ENCODE peak calls at places on chromosome 21, in nine cellular contexts. One of them, this sample, is unnamed.

GRCh38 chr21:34890724-34891609 is 158.1 kb downstream of the RUNX1 start:
- DNase-seq in GM23248: peak; percentile 62
- DNase-seq in CD8-positive, alpha-beta memory T cell: no peak
- DNase-seq in tibial artery: peak; percentile 69
- DNase-seq in breast epithelium: no peak
- DNase-seq in trophoblast cell: peak; percentile 78
- DNase-seq in caudate nucleus: no peak
- DNase-seq in aorta: peak; percentile 80
- DNase-seq in HepG2: no peak
- DNase-seq in this sample: no peak

GRCh38 chr21:14918542-14918941 is 146.3 kb downstream of the NRIP1 start:
- DNase-seq in HepG2: no peak
- DNase-seq in trophoblast cell: peak; percentile 93
- DNase-seq in GM23248: peak; percentile 37
- DNase-seq in CD8-positive, alpha-beta memory T cell: no peak
- DNase-seq in aorta: no peak
- DNase-seq in breast epithelium: no peak
- DNase-seq in tibial artery: no peak
- DNase-seq in caudate nucleus: no peak
- DNase-seq in this sample: no peak

GRCh38 chr21:45318556-45319341 is 31.1 kb upstream of the POFUT2 start:
- DNase-seq in tibial artery: peak; percentile 97
- DNase-seq in CD8-positive, alpha-beta memory T cell: no peak
- DNase-seq in HepG2: peak; percentile 94
- DNase-seq in breast epithelium: no peak
- DNase-seq in caudate nucleus: no peak
- DNase-seq in GM23248: no peak
- DNase-seq in trophoblast cell: peak; percentile 33
- DNase-seq in aorta: peak; percentile 92
- DNase-seq in this sample: no peak

GRCh38 chr21:26739189-26739588 is 106.0 kb downstream of the ADAMTS1 start:
- DNase-seq in HepG2: no peak
- DNase-seq in caudate nucleus: no peak
- DNase-seq in CD8-positive, alpha-beta memory T cell: no peak
- DNase-seq in tibial artery: no peak
- DNase-seq in trophoblast cell: peak; percentile 81
- DNase-seq in breast epithelium: no peak
- DNase-seq in GM23248: peak; percentile 41
- DNase-seq in aorta: no peak
- DNase-seq in this sample: no peak

GRCh38 chr21:45970674-45971486 is 10.7 kb upstream of the COL6A1 start:
- DNase-seq in GM23248: peak; percentile 69
- DNase-seq in aorta: peak; percentile 92
- DNase-seq in CD8-positive, alpha-beta memory T cell: peak; percentile 38
- DNase-seq in trophoblast cell: peak; percentile 44
- DNase-seq in tibial artery: peak; percentile 78
- DNase-seq in breast epithelium: peak; percentile 54
- DNase-seq in HepG2: peak; percentile 33
- DNase-seq in caudate nucleus: peak; percentile 20
- DNase-seq in this sample: no peak

GRCh38 chr21:29148535-29148934 is 18.1 kb downstream of the MAP3K7CL start:
- DNase-seq in caudate nucleus: no peak
- DNase-seq in breast epithelium: no peak
- DNase-seq in tibial artery: no peak
- DNase-seq in GM23248: peak; percentile 87
- DNase-seq in aorta: no peak
- DNase-seq in CD8-positive, alpha-beta memory T cell: no peak
- DNase-seq in HepG2: no peak
- DNase-seq in trophoblast cell: no peak
- DNase-seq in this sample: no peak

GRCh38 chr21:30194701-30195299 is 21.1 kb downstream of the CLDN8 start:
- DNase-seq in breast epithelium: no peak
- DNase-seq in trophoblast cell: peak; percentile 75
- DNase-seq in HepG2: peak; percentile 10
- DNase-seq in CD8-positive, alpha-beta memory T cell: no peak
- DNase-seq in caudate nucleus: no peak
- DNase-seq in GM23248: peak; percentile 50
- DNase-seq in tibial artery: no peak
- DNase-seq in aorta: no peak
- DNase-seq in this sample: no peak

GRCh38 chr21:27648560-27648959 is 681.7 kb upstream of the ADAMTS5 start:
- DNase-seq in GM23248: peak; percentile 93
- DNase-seq in aorta: no peak
- DNase-seq in HepG2: no peak
- DNase-seq in trophoblast cell: no peak
- DNase-seq in CD8-positive, alpha-beta memory T cell: no peak
- DNase-seq in tibial artery: no peak
- DNase-seq in caudate nucleus: no peak
- DNase-seq in breast epithelium: no peak
- DNase-seq in this sample: no peak

GRCh38 chr21:29290245-29290644 is 8.5 kb upstream of the BACH1 start:
- DNase-seq in breast epithelium: no peak
- DNase-seq in tibial artery: no peak
- DNase-seq in caudate nucleus: no peak
- DNase-seq in CD8-positive, alpha-beta memory T cell: no peak
- DNase-seq in trophoblast cell: no peak
- DNase-seq in HepG2: no peak
- DNase-seq in GM23248: no peak
- DNase-seq in aorta: no peak
- DNase-seq in this sample: no peak

GRCh38 chr21:45845790-45846130 is 135.8 kb upstream of the COL6A1 start:
- DNase-seq in trophoblast cell: no peak
- DNase-seq in GM23248: no peak
- DNase-seq in HepG2: no peak
- DNase-seq in caudate nucleus: no peak
- DNase-seq in aorta: peak; percentile 20
- DNase-seq in tibial artery: no peak
- DNase-seq in CD8-positive, alpha-beta memory T cell: no peak
- DNase-seq in breast epithelium: no peak
- DNase-seq in this sample: no peak

GRCh38 chr21:33643658-33644311 is 1.5 kb downstream of the ITSN1 start:
- DNase-seq in caudate nucleus: no peak
- DNase-seq in tibial artery: no peak
- DNase-seq in CD8-positive, alpha-beta memory T cell: no peak
- DNase-seq in GM23248: peak; percentile 44
- DNase-seq in aorta: no peak
- DNase-seq in HepG2: peak; percentile 26
- DNase-seq in trophoblast cell: peak; percentile 84
- DNase-seq in breast epithelium: no peak
- DNase-seq in this sample: no peak

GRCh38 chr21:36319767-36320420 is at the start of gene MORC3:
- DNase-seq in breast epithelium: peak; percentile 98
- DNase-seq in tibial artery: peak; percentile 99
- DNase-seq in trophoblast cell: peak; percentile 100
- DNase-seq in aorta: peak; percentile 99
- DNase-seq in caudate nucleus: peak; percentile 99
- DNase-seq in CD8-positive, alpha-beta memory T cell: peak; percentile 98
- DNase-seq in HepG2: peak; percentile 97
- DNase-seq in GM23248: peak; percentile 99
- DNase-seq in this sample: peak; percentile 97

GRCh38 chr21:21196087-21196486 is 197.9 kb downstream of the NCAM2 start:
- DNase-seq in trophoblast cell: no peak
- DNase-seq in breast epithelium: no peak
- DNase-seq in tibial artery: no peak
- DNase-seq in caudate nucleus: no peak
- DNase-seq in HepG2: no peak
- DNase-seq in GM23248: no peak
- DNase-seq in CD8-positive, alpha-beta memory T cell: no peak
- DNase-seq in aorta: no peak
- DNase-seq in this sample: no peak

GRCh38 chr21:26972131-26972707 is 5.3 kb upstream of the ADAMTS5 start:
- DNase-seq in GM23248: no peak
- DNase-seq in caudate nucleus: no peak
- DNase-seq in trophoblast cell: no peak
- DNase-seq in aorta: no peak
- DNase-seq in HepG2: no peak
- DNase-seq in tibial artery: no peak
- DNase-seq in CD8-positive, alpha-beta memory T cell: no peak
- DNase-seq in breast epithelium: no peak
- DNase-seq in this sample: no peak

GRCh38 chr21:45364464-45365185 is 40.3 kb upstream of the COL18A1 start:
- DNase-seq in tibial artery: peak; percentile 81
- DNase-seq in GM23248: peak; percentile 70
- DNase-seq in trophoblast cell: no peak
- DNase-seq in caudate nucleus: no peak
- DNase-seq in CD8-positive, alpha-beta memory T cell: no peak
- DNase-seq in breast epithelium: no peak
- DNase-seq in aorta: no peak
- DNase-seq in HepG2: no peak
- DNase-seq in this sample: no peak

GRCh38 chr21:29133796-29134195 is 3.4 kb downstream of the MAP3K7CL start:
- DNase-seq in breast epithelium: no peak
- DNase-seq in GM23248: no peak
- DNase-seq in HepG2: no peak
- DNase-seq in aorta: no peak
- DNase-seq in tibial artery: no peak
- DNase-seq in CD8-positive, alpha-beta memory T cell: no peak
- DNase-seq in caudate nucleus: no peak
- DNase-seq in trophoblast cell: peak; percentile 26
- DNase-seq in this sample: no peak

GRCh38 chr21:42471716-42472330 is 24.2 kb downstream of the RSPH1 start:
- DNase-seq in trophoblast cell: no peak
- DNase-seq in caudate nucleus: no peak
- DNase-seq in aorta: no peak
- DNase-seq in CD8-positive, alpha-beta memory T cell: no peak
- DNase-seq in tibial artery: peak; percentile 40
- DNase-seq in HepG2: no peak
- DNase-seq in breast epithelium: no peak
- DNase-seq in GM23248: no peak
- DNase-seq in this sample: no peak

GRCh38 chr21:42474982-42475381 is 21.0 kb downstream of the RSPH1 start:
- DNase-seq in aorta: no peak
- DNase-seq in breast epithelium: no peak
- DNase-seq in tibial artery: peak; percentile 21
- DNase-seq in HepG2: no peak
- DNase-seq in CD8-positive, alpha-beta memory T cell: no peak
- DNase-seq in GM23248: no peak
- DNase-seq in trophoblast cell: no peak
- DNase-seq in caudate nucleus: no peak
- DNase-seq in this sample: no peak

GRCh38 chr21:42474043-42474831 is 21.8 kb downstream of the RSPH1 start:
- DNase-seq in GM23248: peak; percentile 35
- DNase-seq in caudate nucleus: peak; percentile 55
- DNase-seq in CD8-positive, alpha-beta memory T cell: no peak
- DNase-seq in trophoblast cell: peak; percentile 41
- DNase-seq in HepG2: peak; percentile 41
- DNase-seq in breast epithelium: no peak
- DNase-seq in aorta: no peak
- DNase-seq in tibial artery: peak; percentile 51
- DNase-seq in this sample: no peak

GRCh38 chr21:42472521-42472920 is 23.5 kb downstream of the RSPH1 start:
- DNase-seq in caudate nucleus: no peak
- DNase-seq in HepG2: no peak
- DNase-seq in breast epithelium: no peak
- DNase-seq in trophoblast cell: no peak
- DNase-seq in CD8-positive, alpha-beta memory T cell: no peak
- DNase-seq in aorta: no peak
- DNase-seq in tibial artery: peak; percentile 23
- DNase-seq in GM23248: no peak
- DNase-seq in this sample: no peak

DNA sequence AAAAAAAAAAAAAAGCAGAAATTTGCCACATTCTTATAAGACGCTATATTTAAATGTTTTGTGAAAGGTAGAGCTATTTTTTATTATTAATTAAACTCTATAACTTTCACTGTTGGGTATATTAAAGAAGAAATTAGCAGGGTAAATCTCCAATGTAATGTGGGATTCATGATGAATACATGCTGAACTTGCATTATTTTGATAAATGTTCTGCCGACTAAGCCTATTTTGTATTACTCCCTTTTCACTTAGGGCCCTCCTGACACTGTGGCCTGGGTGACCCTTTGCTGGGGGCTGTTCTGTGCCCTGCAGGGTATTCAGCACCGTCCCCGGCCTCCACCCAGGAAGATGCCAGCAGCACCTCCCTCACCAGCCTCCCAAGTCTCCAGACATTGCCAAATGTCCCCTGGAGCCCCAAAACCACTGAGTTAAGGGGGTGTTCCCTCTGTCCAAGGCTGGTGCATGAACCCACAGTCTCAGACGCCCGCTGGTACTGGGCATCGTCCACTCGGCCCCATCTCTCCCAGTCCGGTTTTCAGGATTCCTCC is 22.5 kb downstream of the RSPH1 start:
- DNase-seq in GM23248: no peak
- DNase-seq in CD8-positive, alpha-beta memory T cell: no peak
- DNase-seq in tibial artery: peak; percentile 38
- DNase-seq in trophoblast cell: no peak
- DNase-seq in aorta: no peak
- DNase-seq in HepG2: no peak
- DNase-seq in caudate nucleus: no peak
- DNase-seq in breast epithelium: no peak
- DNase-seq in this sample: no peak
- H3K27ac ChIP-seq in GM23248: no peak overlapping the region
- H3K27ac ChIP-seq in CD8-positive, alpha-beta memory T cell: no peak overlapping the region
- H3K27ac ChIP-seq in tibial artery: no peak overlapping the region
- H3K27ac ChIP-seq in trophoblast cell: no peak overlapping the region
- H3K27ac ChIP-seq in aorta: no peak overlapping the region
- H3K27ac ChIP-seq in HepG2: no peak overlapping the region
- H3K27ac ChIP-seq in caudate nucleus: no peak overlapping the region
- H3K27ac ChIP-seq in breast epithelium: peak overlapping the region; percentile 56
- H3K27ac ChIP-seq in this sample: no peak overlapping the region

GRCh38 chr21:31894441-31894840 is 21.6 kb downstream of the HUNK start:
- DNase-seq in caudate nucleus: no peak
- DNase-seq in CD8-positive, alpha-beta memory T cell: no peak
- DNase-seq in aorta: no peak
- DNase-seq in trophoblast cell: no peak
- DNase-seq in HepG2: no peak
- DNase-seq in GM23248: no peak
- DNase-seq in tibial artery: no peak
- DNase-seq in breast epithelium: no peak
- DNase-seq in this sample: no peak
- H3K27ac ChIP-seq in caudate nucleus: no peak overlapping the region
- H3K27ac ChIP-seq in CD8-positive, alpha-beta memory T cell: no peak overlapping the region
- H3K27ac ChIP-seq in aorta: no peak overlapping the region
- H3K27ac ChIP-seq in trophoblast cell: no peak overlapping the region
- H3K27ac ChIP-seq in HepG2: peak overlapping the region; percentile 51
- H3K27ac ChIP-seq in GM23248: no peak overlapping the region
- H3K27ac ChIP-seq in tibial artery: no peak overlapping the region
- H3K27ac ChIP-seq in breast epithelium: peak overlapping the region; percentile 67
- H3K27ac ChIP-seq in this sample: no peak overlapping the region

GRCh38 chr21:38301321-38302214 is 44.8 kb downstream of the KCNJ15 start:
- DNase-seq in tibial artery: no peak
- DNase-seq in trophoblast cell: no peak
- DNase-seq in aorta: no peak
- DNase-seq in caudate nucleus: no peak
- DNase-seq in breast epithelium: no peak
- DNase-seq in CD8-positive, alpha-beta memory T cell: no peak
- DNase-seq in HepG2: no peak
- DNase-seq in GM23248: no peak
- DNase-seq in this sample: no peak
- H3K27ac ChIP-seq in tibial artery: no peak overlapping the region
- H3K27ac ChIP-seq in trophoblast cell: no peak overlapping the region
- H3K27ac ChIP-seq in aorta: no peak overlapping the region
- H3K27ac ChIP-seq in caudate nucleus: no peak overlapping the region
- H3K27ac ChIP-seq in breast epithelium: no peak overlapping the region
- H3K27ac ChIP-seq in CD8-positive, alpha-beta memory T cell: no peak overlapping the region
- H3K27ac ChIP-seq in HepG2: no peak overlapping the region
- H3K27ac ChIP-seq in GM23248: no peak overlapping the region
- H3K27ac ChIP-seq in this sample: no peak overlapping the region

DNA sequence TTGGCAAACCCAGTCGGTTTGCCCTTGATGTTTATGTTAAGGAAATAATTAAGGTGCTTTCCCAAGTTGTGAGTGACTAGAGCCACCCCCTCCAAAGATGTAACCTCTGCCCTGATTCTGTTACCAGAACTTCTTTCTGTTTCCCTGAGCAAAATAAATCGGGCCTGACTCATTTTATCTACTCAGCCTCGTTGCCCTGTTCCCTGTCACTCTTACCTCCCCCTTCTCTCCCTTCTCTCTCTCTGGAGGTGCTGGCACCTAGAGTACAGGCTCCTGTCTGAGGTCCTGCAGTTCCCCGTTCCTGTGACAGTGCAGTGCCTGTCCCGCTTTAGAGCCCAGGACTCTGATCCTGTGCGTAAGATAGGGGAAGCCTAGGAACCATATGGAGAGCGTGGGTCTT is 35.4 kb downstream of the CXADR start:
- DNase-seq in aorta: no peak
- DNase-seq in caudate nucleus: no peak
- DNase-seq in tibial artery: no peak
- DNase-seq in breast epithelium: no peak
- DNase-seq in CD8-positive, alpha-beta memory T cell: no peak
- DNase-seq in GM23248: no peak
- DNase-seq in trophoblast cell: no peak
- DNase-seq in HepG2: no peak
- DNase-seq in this sample: no peak
- H3K27ac ChIP-seq in aorta: no peak overlapping the region
- H3K27ac ChIP-seq in caudate nucleus: no peak overlapping the region
- H3K27ac ChIP-seq in tibial artery: no peak overlapping the region
- H3K27ac ChIP-seq in breast epithelium: no peak overlapping the region
- H3K27ac ChIP-seq in CD8-positive, alpha-beta memory T cell: no peak overlapping the region
- H3K27ac ChIP-seq in GM23248: no peak overlapping the region
- H3K27ac ChIP-seq in trophoblast cell: no peak overlapping the region
- H3K27ac ChIP-seq in HepG2: no peak overlapping the region
- H3K27ac ChIP-seq in this sample: no peak overlapping the region

This sample was measured in substantia nigra.